ENCODE peak calls at places on chromosomes 6 and 20, in five cellular contexts. One of them, this sample, is unnamed.

GRCh38 chr6:37850728-37851285 is 31.3 kb downstream of the ZFAND3 start:
- DNase-seq in GM10248: no peak
- DNase-seq in CD4-positive, alpha-beta T cell: no peak
- DNase-seq in endothelial cell: no peak
- DNase-seq in K562: no peak
- DNase-seq in this sample: no peak

GRCh38 chr20:5364136-5364821 is 47.5 kb upstream of the PROKR2 start:
- DNase-seq in GM10248: no peak
- DNase-seq in CD4-positive, alpha-beta T cell: no peak
- DNase-seq in endothelial cell: no peak
- DNase-seq in K562: no peak
- DNase-seq in this sample: no peak

GRCh38 chr6:7559651-7560385 is 18.3 kb downstream of the DSP start:
- DNase-seq in GM10248: no peak
- DNase-seq in CD4-positive, alpha-beta T cell: no peak
- DNase-seq in endothelial cell: no peak
- DNase-seq in K562: no peak
- DNase-seq in this sample: no peak

GRCh38 chr6:25660512-25660911 is 8.5 kb downstream of the SCGN start:
- DNase-seq in GM10248: no peak
- DNase-seq in CD4-positive, alpha-beta T cell: no peak
- DNase-seq in endothelial cell: no peak
- DNase-seq in K562: no peak
- DNase-seq in this sample: no peak

GRCh38 chr20:49398401-49399144 is 83.9 kb downstream of the KCNB1 start:
- DNase-seq in GM10248: no peak
- DNase-seq in CD4-positive, alpha-beta T cell: no peak
- DNase-seq in endothelial cell: no peak
- DNase-seq in K562: peak
- DNase-seq in this sample: no peak

GRCh38 chr20:56343861-56344381 is 14.9 kb upstream of the FAM210B start:
- DNase-seq in GM10248: peak
- DNase-seq in CD4-positive, alpha-beta T cell: peak
- DNase-seq in endothelial cell: peak
- DNase-seq in K562: peak
- DNase-seq in this sample: peak

GRCh38 chr20:34825530-34826362 is at the start of gene NCOA6:
- DNase-seq in GM10248: peak
- DNase-seq in CD4-positive, alpha-beta T cell: peak
- DNase-seq in endothelial cell: peak
- DNase-seq in K562: peak
- DNase-seq in this sample: peak

GRCh38 chr20:63708301-63709148 is 686 bp downstream of the ZGPAT start:
- DNase-seq in GM10248: peak
- DNase-seq in CD4-positive, alpha-beta T cell: peak
- DNase-seq in endothelial cell: peak
- DNase-seq in K562: no peak
- DNase-seq in this sample: no peak

GRCh38 chr6:21935561-21936028 is 342.0 kb downstream of the SOX4 start:
- DNase-seq in GM10248: no peak
- DNase-seq in CD4-positive, alpha-beta T cell: no peak
- DNase-seq in endothelial cell: no peak
- DNase-seq in K562: peak
- DNase-seq in this sample: peak

GRCh38 chr6:45584127-45584526 is 206.4 kb upstream of the SUPT3H start:
- DNase-seq in GM10248: no peak
- DNase-seq in CD4-positive, alpha-beta T cell: no peak
- DNase-seq in endothelial cell: no peak
- DNase-seq in K562: no peak
- DNase-seq in this sample: no peak

GRCh38 chr20:54110041-54110440 is 39.6 kb upstream of the BCAS1 start:
- DNase-seq in GM10248: no peak
- DNase-seq in CD4-positive, alpha-beta T cell: no peak
- DNase-seq in endothelial cell: no peak
- DNase-seq in K562: no peak
- DNase-seq in this sample: no peak

GRCh38 chr6:135880066-135880972 is 28.8 kb downstream of the PDE7B start:
- DNase-seq in GM10248: peak
- DNase-seq in CD4-positive, alpha-beta T cell: peak
- DNase-seq in endothelial cell: no peak
- DNase-seq in K562: no peak
- DNase-seq in this sample: peak

GRCh38 chr6:106083618-106084017 is 2.5 kb upstream of the PRDM1 start:
- DNase-seq in GM10248: no peak
- DNase-seq in CD4-positive, alpha-beta T cell: no peak
- DNase-seq in endothelial cell: no peak
- DNase-seq in K562: no peak
- DNase-seq in this sample: peak

GRCh38 chr20:46128310-46129151 is 10.4 kb downstream of the CD40 start:
- DNase-seq in GM10248: no peak
- DNase-seq in CD4-positive, alpha-beta T cell: no peak
- DNase-seq in endothelial cell: peak
- DNase-seq in K562: peak
- DNase-seq in this sample: no peak

GRCh38 chr20:20549267-20549612 is 163.2 kb downstream of the RALGAPA2 start:
- DNase-seq in GM10248: no peak
- DNase-seq in CD4-positive, alpha-beta T cell: no peak
- DNase-seq in endothelial cell: no peak
- DNase-seq in K562: no peak
- DNase-seq in this sample: no peak

GRCh38 chr6:33014841-33015634 is 5.6 kb upstream of the HLA-DOA start:
- DNase-seq in GM10248: peak
- DNase-seq in CD4-positive, alpha-beta T cell: no peak
- DNase-seq in endothelial cell: peak
- DNase-seq in K562: peak
- DNase-seq in this sample: peak

GRCh38 chr6:34839696-34840352 is 47.9 kb downstream of the BLTP3A start:
- DNase-seq in GM10248: no peak
- DNase-seq in CD4-positive, alpha-beta T cell: no peak
- DNase-seq in endothelial cell: no peak
- DNase-seq in K562: no peak
- DNase-seq in this sample: no peak

GRCh38 chr6:117495873-117496272 is 13.4 kb downstream of the DCBLD1 start:
- DNase-seq in GM10248: no peak
- DNase-seq in CD4-positive, alpha-beta T cell: no peak
- DNase-seq in endothelial cell: no peak
- DNase-seq in K562: no peak
- DNase-seq in this sample: no peak

GRCh38 chr6:161710698-161711097 is 436.8 kb upstream of the AGPAT4 start:
- DNase-seq in GM10248: no peak
- DNase-seq in CD4-positive, alpha-beta T cell: no peak
- DNase-seq in endothelial cell: no peak
- DNase-seq in K562: no peak
- DNase-seq in this sample: no peak

GRCh38 chr6:51105357-51105756 is 286.7 kb downstream of the TFAP2B start:
- DNase-seq in GM10248: no peak
- DNase-seq in CD4-positive, alpha-beta T cell: no peak
- DNase-seq in endothelial cell: no peak
- DNase-seq in K562: no peak
- DNase-seq in this sample: no peak

GRCh38 chr6:14278436-14278835 is 160.9 kb downstream of the CD83 start:
- DNase-seq in GM10248: no peak
- DNase-seq in CD4-positive, alpha-beta T cell: no peak
- DNase-seq in endothelial cell: no peak
- DNase-seq in K562: no peak
- DNase-seq in this sample: no peak

GRCh38 chr6:111441678-111442243 is 41.3 kb downstream of the REV3L start:
- DNase-seq in GM10248: peak
- DNase-seq in CD4-positive, alpha-beta T cell: no peak
- DNase-seq in endothelial cell: no peak
- DNase-seq in K562: no peak
- DNase-seq in this sample: no peak

GRCh38 chr6:44715188-44715587 is 327.7 kb downstream of the CDC5L start:
- DNase-seq in GM10248: no peak
- DNase-seq in CD4-positive, alpha-beta T cell: no peak
- DNase-seq in endothelial cell: no peak
- DNase-seq in K562: no peak
- DNase-seq in this sample: no peak

GRCh38 chr6:23642849-23643248 is 483.2 kb upstream of the NRSN1 start:
- DNase-seq in GM10248: no peak
- DNase-seq in CD4-positive, alpha-beta T cell: no peak
- DNase-seq in endothelial cell: no peak
- DNase-seq in K562: no peak
- DNase-seq in this sample: no peak

GRCh38 chr6:23659125-23659524 is 466.9 kb upstream of the NRSN1 start:
- DNase-seq in GM10248: no peak
- DNase-seq in CD4-positive, alpha-beta T cell: no peak
- DNase-seq in endothelial cell: peak
- DNase-seq in K562: no peak
- DNase-seq in this sample: no peak

GRCh38 chr6:142943746-142944125 is 1.2 kb downstream of the HIVEP2 start:
- DNase-seq in GM10248: no peak
- DNase-seq in CD4-positive, alpha-beta T cell: peak
- DNase-seq in endothelial cell: peak
- DNase-seq in K562: no peak
- DNase-seq in this sample: no peak

GRCh38 chr20:63769891-63770474 is 30.4 kb downstream of the SLC2A4RG start:
- DNase-seq in GM10248: no peak
- DNase-seq in CD4-positive, alpha-beta T cell: no peak
- DNase-seq in endothelial cell: no peak
- DNase-seq in K562: no peak
- DNase-seq in this sample: no peak

GRCh38 chr6:17179246-17180073 is 77.6 kb downstream of the STMND1 start:
- DNase-seq in GM10248: no peak
- DNase-seq in CD4-positive, alpha-beta T cell: no peak
- DNase-seq in endothelial cell: no peak
- DNase-seq in K562: no peak
- DNase-seq in this sample: no peak
- TF ChIP-seq CTCF in GM10248: no peak
- TF ChIP-seq CTCF in CD4-positive, alpha-beta T cell: no peak
- TF ChIP-seq CTCF in endothelial cell: no peak
- TF ChIP-seq CTCF in K562: no peak
- TF ChIP-seq CTCF in this sample: no peak

GRCh38 chr6:128438311-128438916 is 82.0 kb downstream of the PTPRK start:
- DNase-seq in GM10248: no peak
- DNase-seq in CD4-positive, alpha-beta T cell: no peak
- DNase-seq in endothelial cell: no peak
- DNase-seq in K562: no peak
- DNase-seq in this sample: no peak
- TF ChIP-seq CTCF in GM10248: no peak
- TF ChIP-seq CTCF in CD4-positive, alpha-beta T cell: no peak
- TF ChIP-seq CTCF in endothelial cell: no peak
- TF ChIP-seq CTCF in K562: no peak
- TF ChIP-seq CTCF in this sample: no peak

DNA sequence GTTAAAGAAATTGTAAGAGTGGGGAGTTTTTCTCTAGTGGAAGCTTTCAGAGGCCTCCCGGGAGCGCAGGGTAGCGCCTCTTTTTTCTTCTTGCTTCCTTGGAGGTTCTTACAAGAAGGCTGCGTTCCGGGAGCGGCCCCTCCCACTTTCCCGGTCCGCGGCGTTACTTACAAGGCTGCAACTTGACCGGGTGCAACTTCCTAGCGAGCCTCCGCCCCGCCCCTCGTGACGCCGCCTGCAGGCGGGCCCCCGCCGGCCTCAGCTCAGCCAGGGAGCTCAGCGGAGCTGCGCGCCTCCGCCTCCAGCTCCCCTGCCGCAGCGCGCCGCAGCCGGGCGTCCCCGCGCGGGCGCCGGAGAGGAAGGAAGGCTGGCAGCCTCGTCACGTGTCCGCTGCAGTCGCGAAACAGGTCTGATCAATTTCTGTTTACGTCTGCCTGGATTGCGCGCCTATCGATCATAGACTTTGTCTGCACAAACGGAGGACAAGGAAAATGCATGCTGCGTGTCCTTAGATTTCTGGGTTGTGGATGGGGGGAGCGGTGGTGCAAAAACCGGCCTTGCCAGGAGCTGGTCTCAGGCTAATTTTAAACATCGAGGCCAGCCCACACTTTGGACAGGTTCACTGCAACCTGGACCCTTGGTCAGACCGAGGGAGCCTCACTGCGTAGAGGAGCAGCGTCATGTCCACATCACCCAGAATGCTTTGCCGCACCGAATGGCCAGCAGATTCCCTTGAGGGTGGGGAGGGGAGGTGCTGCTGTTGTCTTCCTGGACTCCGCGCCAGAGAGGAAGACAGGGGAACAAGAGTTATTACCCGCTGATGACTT is at the start of the genes FAM217B and PPP1R3D:
- DNase-seq in GM10248: peak
- DNase-seq in CD4-positive, alpha-beta T cell: peak
- DNase-seq in endothelial cell: peak
- DNase-seq in K562: peak
- DNase-seq in this sample: peak
- TF ChIP-seq CTCF in GM10248: no peak
- TF ChIP-seq CTCF in CD4-positive, alpha-beta T cell: no peak
- TF ChIP-seq CTCF in endothelial cell: peak
- TF ChIP-seq CTCF in K562: peak
- TF ChIP-seq CTCF in this sample: no peak

DNA sequence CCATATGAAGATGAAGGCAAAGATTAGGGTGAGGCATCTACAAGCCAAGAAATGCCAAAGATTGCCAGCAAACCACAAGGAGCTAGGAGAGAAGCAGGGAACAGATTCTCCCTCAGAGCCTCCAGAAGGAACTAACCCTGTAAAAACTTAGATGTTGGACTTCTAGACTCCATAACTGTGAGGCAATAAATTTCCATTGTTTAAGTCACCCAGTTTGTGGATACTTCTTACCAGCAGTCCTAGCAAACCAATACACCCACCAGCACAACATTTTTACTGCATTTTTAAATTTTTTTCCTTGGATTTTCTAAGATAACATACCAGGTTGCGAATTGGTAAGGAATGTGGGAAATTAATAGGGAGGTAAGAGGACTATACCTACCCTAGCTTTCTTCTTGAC is 47.8 kb upstream of the EYA4 start:
- DNase-seq in GM10248: no peak
- DNase-seq in CD4-positive, alpha-beta T cell: no peak
- DNase-seq in endothelial cell: no peak
- DNase-seq in K562: no peak
- DNase-seq in this sample: no peak
- TF ChIP-seq CTCF in GM10248: no peak
- TF ChIP-seq CTCF in CD4-positive, alpha-beta T cell: no peak
- TF ChIP-seq CTCF in endothelial cell: no peak
- TF ChIP-seq CTCF in K562: no peak
- TF ChIP-seq CTCF in this sample: no peak

GRCh38 chr6:43013020-43013842 is 515 bp downstream of the MEA1 start:
- DNase-seq in GM10248: no peak
- DNase-seq in CD4-positive, alpha-beta T cell: no peak
- DNase-seq in endothelial cell: no peak
- DNase-seq in K562: no peak
- DNase-seq in this sample: no peak

GRCh38 chr6:43012364-43012763 is 1.4 kb downstream of the MEA1 start:
- DNase-seq in GM10248: no peak
- DNase-seq in CD4-positive, alpha-beta T cell: no peak
- DNase-seq in endothelial cell: no peak
- DNase-seq in K562: no peak
- DNase-seq in this sample: no peak

GRCh38 chr6:43009124-43009523 is 4.6 kb downstream of the MEA1 start:
- DNase-seq in GM10248: peak
- DNase-seq in CD4-positive, alpha-beta T cell: no peak
- DNase-seq in endothelial cell: peak
- DNase-seq in K562: peak
- DNase-seq in this sample: peak

GRCh38 chr6:43013843-43014433 is at the start of the genes KLHDC3 and MEA1:
- DNase-seq in GM10248: peak
- DNase-seq in CD4-positive, alpha-beta T cell: peak
- DNase-seq in endothelial cell: peak
- DNase-seq in K562: peak
- DNase-seq in this sample: peak

GRCh38 chr6:43011207-43011606 is 2.5 kb downstream of the MEA1 start:
- DNase-seq in GM10248: no peak
- DNase-seq in CD4-positive, alpha-beta T cell: no peak
- DNase-seq in endothelial cell: no peak
- DNase-seq in K562: no peak
- DNase-seq in this sample: no peak
- TF ChIP-seq CTCF in GM10248: no peak
- TF ChIP-seq CTCF in CD4-positive, alpha-beta T cell: no peak
- TF ChIP-seq CTCF in endothelial cell: no peak
- TF ChIP-seq CTCF in K562: no peak
- TF ChIP-seq CTCF in this sample: no peak

GRCh38 chr20:61805365-61805764 is 260.3 kb downstream of the TAF4 start:
- DNase-seq in GM10248: no peak
- DNase-seq in CD4-positive, alpha-beta T cell: no peak
- DNase-seq in endothelial cell: no peak
- DNase-seq in K562: no peak
- DNase-seq in this sample: no peak
- TF ChIP-seq CTCF in GM10248: no peak
- TF ChIP-seq CTCF in CD4-positive, alpha-beta T cell: no peak
- TF ChIP-seq CTCF in endothelial cell: no peak
- TF ChIP-seq CTCF in K562: no peak
- TF ChIP-seq CTCF in this sample: no peak

This sample was measured in GM13977.